ENCODE peak calls at places on chromosome 7, in ten cellular contexts. X is cardiac muscle cell, U is cardiac fibroblast, D is AG09309, T is GM12878, B is tibial artery, S is kidney epithelial cell, K is lower lobe of right lung, V is AG04449, Y is fibroblast of mammary gland. A is an unnamed sample.

GRCh38 chr7:158353606-158354570 is 233.7 kb downstream of the PTPRN2 start:
- DNase-seq in X (no peak), U (peak; percentile 10), D (no peak), T (no peak), B (peak; percentile 23), S (no peak), K (no peak), V (no peak), Y (peak; percentile 7), A (no peak)

GRCh38 chr7:18693826-18694225 is 198.3 kb downstream of the HDAC9 start:
- DNase-seq in X (no peak), U (no peak), D (no peak), T (no peak), B (no peak), S (no peak), K (no peak), V (no peak), Y (peak; percentile 60), A (no peak)

GRCh38 chr7:13179011-13179574 is 491.7 kb downstream of the ARL4A start:
- DNase-seq in X (peak; percentile 8), U (peak; percentile 17), D (no peak), T (no peak), B (no peak), S (no peak), K (no peak), V (no peak), Y (peak; percentile 12), A (no peak)

GRCh38 chr7:5694221-5694754 is 87.2 kb downstream of the RNF216 start:
- DNase-seq in X (no peak), U (peak; percentile 80), D (peak; percentile 54), T (no peak), B (no peak), S (no peak), K (no peak), V (peak; percentile 83), Y (peak; percentile 96), A (no peak)

GRCh38 chr7:43112088-43112940 is at the start of gene HECW1:
- DNase-seq in X (peak; percentile 8), U (no peak), D (no peak), T (no peak), B (no peak), S (no peak), K (no peak), V (no peak), Y (no peak), A (no peak)

GRCh38 chr7:141362580-141363435 is 188.4 kb upstream of the AGK start:
- DNase-seq in X (peak; percentile 18), U (peak; percentile 80), D (peak; percentile 21), T (no peak), B (no peak), S (peak; percentile 80), K (no peak), V (peak; percentile 14), Y (peak; percentile 90), A (no peak)

GRCh38 chr7:55546826-55547225 is 25.5 kb downstream of the VOPP1 start:
- DNase-seq in X (no peak), U (peak; percentile 81), D (peak; percentile 45), T (no peak), B (peak; percentile 90), S (peak; percentile 78), K (peak; percentile 66), V (peak; percentile 47), Y (peak; percentile 89), A (no peak)

GRCh38 chr7:2231992-2232765 is 566 bp downstream of the MAD1L1 start:
- DNase-seq in X (peak; percentile 57), U (no peak), D (no peak), T (no peak), B (no peak), S (no peak), K (no peak), V (no peak), Y (no peak), A (no peak)

GRCh38 chr7:2948794-2949193 is 94.9 kb downstream of the CARD11 start:
- DNase-seq in X (no peak), U (no peak), D (no peak), T (no peak), B (no peak), S (no peak), K (no peak), V (no peak), Y (no peak), A (no peak)

GRCh38 chr7:27110163-27110976 is 7.9 kb upstream of the HOXA2 start:
- DNase-seq in X (no peak), U (peak; percentile 64), D (no peak), T (no peak), B (peak; percentile 81), S (no peak), K (peak; percentile 49), V (peak; percentile 31), Y (peak; percentile 69), A (no peak)

GRCh38 chr7:31955641-31956040 is 114.6 kb downstream of the PDE1C start:
- DNase-seq in X (no peak), U (no peak), D (no peak), T (no peak), B (no peak), S (no peak), K (no peak), V (no peak), Y (no peak), A (no peak)

GRCh38 chr7:552711-553636 is 33.3 kb upstream of the PDGFA start:
- DNase-seq in X (no peak), U (no peak), D (no peak), T (no peak), B (no peak), S (no peak), K (no peak), V (no peak), Y (no peak), A (no peak)

GRCh38 chr7:38306914-38307313 is 33.5 kb upstream of the TARP start:
- DNase-seq in X (no peak), U (no peak), D (no peak), T (no peak), B (no peak), S (no peak), K (no peak), V (no peak), Y (no peak), A (no peak)

GRCh38 chr7:158772916-158773315 is 56.4 kb downstream of the ESYT2 start:
- DNase-seq in X (no peak), U (no peak), D (no peak), T (no peak), B (no peak), S (no peak), K (no peak), V (no peak), Y (no peak), A (no peak)

GRCh38 chr7:28065721-28066285 is 114.8 kb downstream of the JAZF1 start:
- DNase-seq in X (no peak), U (no peak), D (no peak), T (no peak), B (no peak), S (no peak), K (no peak), V (no peak), Y (no peak), A (no peak)

DNA sequence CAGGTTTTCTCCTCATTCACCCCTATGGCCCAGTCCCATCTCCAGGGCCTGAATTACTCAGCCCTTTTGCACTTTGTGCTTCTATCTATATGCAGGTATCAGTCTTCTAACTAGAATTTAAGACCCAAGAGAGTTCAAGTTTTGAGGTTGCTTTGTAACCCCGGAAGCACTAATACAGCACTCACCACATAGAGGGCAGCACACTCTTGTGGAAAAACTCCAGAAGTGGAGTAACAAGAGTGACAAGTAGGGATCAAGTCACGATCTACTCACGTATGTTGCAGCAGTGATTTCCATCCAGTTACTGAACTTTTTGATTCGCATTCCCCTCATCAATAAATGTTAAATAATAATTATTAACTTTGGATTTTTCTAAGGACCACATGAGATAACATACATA is 151.0 kb downstream of the CHCHD3 start:
- DNase-seq in X (peak; percentile 8), U (no peak), D (no peak), T (no peak), B (no peak), S (no peak), K (no peak), V (no peak), Y (peak; percentile 20), A (no peak)
- TF ChIP-seq CTCF in X (peak; percentile 14), U (peak; percentile 31), D (peak; percentile 10), T (peak; percentile 19), B (no peak), S (peak; percentile 12), K (peak; percentile 28), V (no peak), Y (peak; percentile 36), A (no peak)

GRCh38 chr7:17242504-17242903 is 55.9 kb upstream of the AHR start:
- DNase-seq in X (no peak), U (no peak), D (no peak), T (no peak), B (no peak), S (no peak), K (no peak), V (no peak), Y (no peak), A (no peak)

GRCh38 chr7:17248527-17248926 is 49.9 kb upstream of the AHR start:
- DNase-seq in X (no peak), U (no peak), D (no peak), T (no peak), B (no peak), S (no peak), K (no peak), V (no peak), Y (no peak), A (no peak)

GRCh38 chr7:17244786-17245185 is 53.7 kb upstream of the AHR start:
- DNase-seq in X (no peak), U (no peak), D (no peak), T (no peak), B (no peak), S (no peak), K (no peak), V (no peak), Y (no peak), A (no peak)

DNA sequence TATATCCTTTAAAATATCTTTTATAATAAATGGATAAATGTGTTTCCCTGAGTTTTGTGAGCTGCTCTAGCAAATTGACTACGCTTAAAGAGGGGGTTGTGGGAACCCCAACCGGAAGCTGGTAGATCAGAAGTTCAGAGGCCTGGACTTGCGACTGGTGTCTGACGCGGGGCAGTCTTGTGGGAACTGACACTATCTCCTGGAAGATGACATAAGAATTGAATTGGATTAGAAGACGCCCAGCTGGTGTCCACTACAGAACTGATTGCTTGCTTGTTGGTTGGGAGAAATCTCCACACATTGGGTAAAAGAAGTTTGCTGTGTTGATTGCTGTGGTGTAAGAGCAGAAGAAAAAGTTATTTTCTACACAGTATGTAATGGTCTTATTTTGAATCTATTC is 51.1 kb upstream of the AHR start:
- DNase-seq in X (no peak), U (no peak), D (no peak), T (no peak), B (no peak), S (no peak), K (no peak), V (no peak), Y (no peak), A (no peak)
- TF ChIP-seq CTCF in X (no peak), U (no peak), D (no peak), T (no peak), B (no peak), S (no peak), K (no peak), V (no peak), Y (no peak), A (no peak)

GRCh38 chr7:156560075-156560474 is 80.5 kb upstream of the RNF32 start:
- DNase-seq in X (no peak), U (no peak), D (no peak), T (no peak), B (no peak), S (no peak), K (no peak), V (no peak), Y (no peak), A (no peak)
- TF ChIP-seq CTCF in X (no peak), U (no peak), D (no peak), T (peak; percentile 24), B (no peak), S (no peak), K (no peak), V (no peak), Y (no peak), A (no peak)

GRCh38 chr7:112880786-112881418 is 90.7 kb upstream of the TMEM168 start:
- DNase-seq in X (no peak), U (no peak), D (no peak), T (no peak), B (no peak), S (no peak), K (no peak), V (no peak), Y (no peak), A (no peak)
- TF ChIP-seq CTCF in X (no peak), U (no peak), D (no peak), T (no peak), B (no peak), S (no peak), K (no peak), V (no peak), Y (no peak), A (no peak)